ENCODE peak calls at places on chromosomes 2 and 18, in seven cellular contexts. One of them, this sample, is unnamed.

GRCh38 chr18:72544092-72544886 is at the start of gene CBLN2:
- DNase-seq in fibroblast of the aortic adventitia: peak; percentile 56
- DNase-seq in fibroblast of mammary gland: peak; percentile 51
- DNase-seq in GM23338: peak; percentile 77
- DNase-seq in pancreas: peak; percentile 79
- DNase-seq in brain microvascular endothelial cell: peak; percentile 23
- DNase-seq in heart right ventricle: peak; percentile 16
- DNase-seq in this sample: peak; percentile 80

GRCh38 chr2:201580486-201580885 is 62.8 kb downstream of the TMEM237 start:
- DNase-seq in fibroblast of the aortic adventitia: peak; percentile 90
- DNase-seq in fibroblast of mammary gland: peak; percentile 86
- DNase-seq in GM23338: no peak
- DNase-seq in pancreas: no peak
- DNase-seq in brain microvascular endothelial cell: peak; percentile 72
- DNase-seq in heart right ventricle: no peak
- DNase-seq in this sample: peak; percentile 96

GRCh38 chr2:46379213-46380037 is 82.2 kb downstream of the EPAS1 start:
- DNase-seq in fibroblast of the aortic adventitia: peak; percentile 75
- DNase-seq in fibroblast of mammary gland: no peak
- DNase-seq in GM23338: no peak
- DNase-seq in pancreas: no peak
- DNase-seq in brain microvascular endothelial cell: no peak
- DNase-seq in heart right ventricle: no peak
- DNase-seq in this sample: peak; percentile 45

GRCh38 chr2:199261221-199261620 is 196.5 kb downstream of the SATB2 start:
- DNase-seq in fibroblast of the aortic adventitia: peak; percentile 95
- DNase-seq in fibroblast of mammary gland: peak; percentile 96
- DNase-seq in GM23338: no peak
- DNase-seq in pancreas: no peak
- DNase-seq in brain microvascular endothelial cell: peak; percentile 15
- DNase-seq in heart right ventricle: no peak
- DNase-seq in this sample: peak; percentile 73

GRCh38 chr2:172516299-172516698 is 39.6 kb upstream of the PDK1 start:
- DNase-seq in fibroblast of the aortic adventitia: peak; percentile 49
- DNase-seq in fibroblast of mammary gland: peak; percentile 85
- DNase-seq in GM23338: no peak
- DNase-seq in pancreas: no peak
- DNase-seq in brain microvascular endothelial cell: peak; percentile 54
- DNase-seq in heart right ventricle: no peak
- DNase-seq in this sample: peak; percentile 61

GRCh38 chr2:179264238-179265081 is at the start of gene SESTD1:
- DNase-seq in fibroblast of the aortic adventitia: no peak
- DNase-seq in fibroblast of mammary gland: peak; percentile 28
- DNase-seq in GM23338: peak; percentile 74
- DNase-seq in pancreas: peak; percentile 88
- DNase-seq in brain microvascular endothelial cell: no peak
- DNase-seq in heart right ventricle: peak; percentile 71
- DNase-seq in this sample: peak; percentile 34

GRCh38 chr18:59729781-59730180 is 32.6 kb upstream of the CCBE1 start:
- DNase-seq in fibroblast of the aortic adventitia: no peak
- DNase-seq in fibroblast of mammary gland: no peak
- DNase-seq in GM23338: no peak
- DNase-seq in pancreas: no peak
- DNase-seq in brain microvascular endothelial cell: no peak
- DNase-seq in heart right ventricle: no peak
- DNase-seq in this sample: no peak

GRCh38 chr18:57438669-57439616 is 3.8 kb downstream of the ONECUT2 start:
- DNase-seq in fibroblast of the aortic adventitia: no peak
- DNase-seq in fibroblast of mammary gland: no peak
- DNase-seq in GM23338: peak; percentile 12
- DNase-seq in pancreas: no peak
- DNase-seq in brain microvascular endothelial cell: no peak
- DNase-seq in heart right ventricle: no peak
- DNase-seq in this sample: no peak

GRCh38 chr18:5662586-5663090 is 118.8 kb upstream of the EPB41L3 start:
- DNase-seq in fibroblast of the aortic adventitia: no peak
- DNase-seq in fibroblast of mammary gland: no peak
- DNase-seq in GM23338: no peak
- DNase-seq in pancreas: no peak
- DNase-seq in brain microvascular endothelial cell: no peak
- DNase-seq in heart right ventricle: no peak
- DNase-seq in this sample: no peak

GRCh38 chr2:43224131-43224570 is 2.3 kb downstream of the ZFP36L2 start:
- DNase-seq in fibroblast of the aortic adventitia: peak; percentile 75
- DNase-seq in fibroblast of mammary gland: peak; percentile 53
- DNase-seq in GM23338: peak; percentile 85
- DNase-seq in pancreas: peak; percentile 81
- DNase-seq in brain microvascular endothelial cell: peak; percentile 55
- DNase-seq in heart right ventricle: peak; percentile 76
- DNase-seq in this sample: peak; percentile 82

GRCh38 chr2:3302751-3303582 is 74.7 kb downstream of the EIPR1 start:
- DNase-seq in fibroblast of the aortic adventitia: no peak
- DNase-seq in fibroblast of mammary gland: no peak
- DNase-seq in GM23338: no peak
- DNase-seq in pancreas: peak; percentile 59
- DNase-seq in brain microvascular endothelial cell: no peak
- DNase-seq in heart right ventricle: no peak
- DNase-seq in this sample: no peak

GRCh38 chr2:182587831-182588230 is 128.2 kb upstream of the DNAJC10 start:
- DNase-seq in fibroblast of the aortic adventitia: peak; percentile 89
- DNase-seq in fibroblast of mammary gland: peak; percentile 91
- DNase-seq in GM23338: no peak
- DNase-seq in pancreas: no peak
- DNase-seq in brain microvascular endothelial cell: peak; percentile 34
- DNase-seq in heart right ventricle: no peak
- DNase-seq in this sample: peak; percentile 93

GRCh38 chr2:160836755-160837154 is 323.5 kb upstream of the TANK start:
- DNase-seq in fibroblast of the aortic adventitia: peak; percentile 97
- DNase-seq in fibroblast of mammary gland: peak; percentile 89
- DNase-seq in GM23338: no peak
- DNase-seq in pancreas: no peak
- DNase-seq in brain microvascular endothelial cell: peak; percentile 91
- DNase-seq in heart right ventricle: no peak
- DNase-seq in this sample: peak; percentile 94

GRCh38 chr18:4636957-4637356 is 181.8 kb upstream of the DLGAP1 start:
- DNase-seq in fibroblast of the aortic adventitia: no peak
- DNase-seq in fibroblast of mammary gland: no peak
- DNase-seq in GM23338: no peak
- DNase-seq in pancreas: no peak
- DNase-seq in brain microvascular endothelial cell: no peak
- DNase-seq in heart right ventricle: no peak
- DNase-seq in this sample: no peak

GRCh38 chr2:231908584-231908983 is 17.6 kb downstream of the NPPC start:
- DNase-seq in fibroblast of the aortic adventitia: no peak
- DNase-seq in fibroblast of mammary gland: no peak
- DNase-seq in GM23338: no peak
- DNase-seq in pancreas: no peak
- DNase-seq in brain microvascular endothelial cell: no peak
- DNase-seq in heart right ventricle: no peak
- DNase-seq in this sample: no peak

GRCh38 chr2:68764781-68765385 is 30.3 kb downstream of the ARHGAP25 start:
- DNase-seq in fibroblast of the aortic adventitia: peak; percentile 27
- DNase-seq in fibroblast of mammary gland: no peak
- DNase-seq in GM23338: peak; percentile 35
- DNase-seq in pancreas: no peak
- DNase-seq in brain microvascular endothelial cell: no peak
- DNase-seq in heart right ventricle: no peak
- DNase-seq in this sample: no peak

GRCh38 chr2:68767031-68767961 is 32.7 kb downstream of the ARHGAP25 start:
- DNase-seq in fibroblast of the aortic adventitia: no peak
- DNase-seq in fibroblast of mammary gland: no peak
- DNase-seq in GM23338: no peak
- DNase-seq in pancreas: no peak
- DNase-seq in brain microvascular endothelial cell: no peak
- DNase-seq in heart right ventricle: no peak
- DNase-seq in this sample: no peak

GRCh38 chr2:68766378-68766845 is 31.8 kb downstream of the ARHGAP25 start:
- DNase-seq in fibroblast of the aortic adventitia: no peak
- DNase-seq in fibroblast of mammary gland: no peak
- DNase-seq in GM23338: no peak
- DNase-seq in pancreas: no peak
- DNase-seq in brain microvascular endothelial cell: peak; percentile 26
- DNase-seq in heart right ventricle: no peak
- DNase-seq in this sample: peak; percentile 97

GRCh38 chr2:68764041-68764780 is 29.6 kb downstream of the ARHGAP25 start:
- DNase-seq in fibroblast of the aortic adventitia: no peak
- DNase-seq in fibroblast of mammary gland: peak; percentile 15
- DNase-seq in GM23338: no peak
- DNase-seq in pancreas: no peak
- DNase-seq in brain microvascular endothelial cell: no peak
- DNase-seq in heart right ventricle: no peak
- DNase-seq in this sample: no peak

GRCh38 chr2:68765739-68766377 is 31.2 kb downstream of the ARHGAP25 start:
- DNase-seq in fibroblast of the aortic adventitia: no peak
- DNase-seq in fibroblast of mammary gland: peak; percentile 26
- DNase-seq in GM23338: peak; percentile 57
- DNase-seq in pancreas: no peak
- DNase-seq in brain microvascular endothelial cell: peak; percentile 11
- DNase-seq in heart right ventricle: no peak
- DNase-seq in this sample: peak; percentile 36
- H3K4me3 ChIP-seq in fibroblast of the aortic adventitia: no peak overlapping the region
- H3K4me3 ChIP-seq in fibroblast of mammary gland: no peak overlapping the region
- H3K4me3 ChIP-seq in GM23338: no peak overlapping the region
- H3K4me3 ChIP-seq in pancreas: no peak overlapping the region
- H3K4me3 ChIP-seq in brain microvascular endothelial cell: no peak overlapping the region
- H3K4me3 ChIP-seq in heart right ventricle: no peak overlapping the region
- H3K4me3 ChIP-seq in this sample: no peak overlapping the region

GRCh38 chr2:226793615-226794014 is 6.0 kb downstream of the IRS1 start:
- DNase-seq in fibroblast of the aortic adventitia: peak; percentile 42
- DNase-seq in fibroblast of mammary gland: peak; percentile 60
- DNase-seq in GM23338: no peak
- DNase-seq in pancreas: no peak
- DNase-seq in brain microvascular endothelial cell: no peak
- DNase-seq in heart right ventricle: no peak
- DNase-seq in this sample: peak; percentile 42

GRCh38 chr2:226795281-226796011 is 4.2 kb downstream of the IRS1 start:
- DNase-seq in fibroblast of the aortic adventitia: no peak
- DNase-seq in fibroblast of mammary gland: peak; percentile 63
- DNase-seq in GM23338: no peak
- DNase-seq in pancreas: peak; percentile 62
- DNase-seq in brain microvascular endothelial cell: no peak
- DNase-seq in heart right ventricle: peak; percentile 10
- DNase-seq in this sample: peak; percentile 22

GRCh38 chr2:226796012-226796839 is 3.4 kb downstream of the IRS1 start:
- DNase-seq in fibroblast of the aortic adventitia: no peak
- DNase-seq in fibroblast of mammary gland: no peak
- DNase-seq in GM23338: no peak
- DNase-seq in pancreas: peak; percentile 60
- DNase-seq in brain microvascular endothelial cell: no peak
- DNase-seq in heart right ventricle: no peak
- DNase-seq in this sample: peak; percentile 17

GRCh38 chr2:226794077-226794670 is 5.4 kb downstream of the IRS1 start:
- DNase-seq in fibroblast of the aortic adventitia: peak; percentile 53
- DNase-seq in fibroblast of mammary gland: peak; percentile 51
- DNase-seq in GM23338: no peak
- DNase-seq in pancreas: no peak
- DNase-seq in brain microvascular endothelial cell: no peak
- DNase-seq in heart right ventricle: no peak
- DNase-seq in this sample: peak; percentile 57

GRCh38 chr2:226794751-226795171 is 4.9 kb downstream of the IRS1 start:
- DNase-seq in fibroblast of the aortic adventitia: peak; percentile 77
- DNase-seq in fibroblast of mammary gland: peak; percentile 89
- DNase-seq in GM23338: peak; percentile 43
- DNase-seq in pancreas: no peak
- DNase-seq in brain microvascular endothelial cell: peak; percentile 57
- DNase-seq in heart right ventricle: peak; percentile 17
- DNase-seq in this sample: peak; percentile 86
- TF ChIP-seq CTCF in fibroblast of the aortic adventitia: no peak
- TF ChIP-seq CTCF in fibroblast of mammary gland: no peak
- TF ChIP-seq CTCF in GM23338: no peak
- TF ChIP-seq CTCF in pancreas: no peak
- TF ChIP-seq CTCF in brain microvascular endothelial cell: peak; percentile 25
- TF ChIP-seq CTCF in heart right ventricle: no peak
- TF ChIP-seq CTCF in this sample: peak; percentile 25

GRCh38 chr2:218293715-218294429 is 1.6 kb upstream of the TMBIM1 start:
- DNase-seq in fibroblast of the aortic adventitia: no peak
- DNase-seq in fibroblast of mammary gland: no peak
- DNase-seq in GM23338: no peak
- DNase-seq in pancreas: no peak
- DNase-seq in brain microvascular endothelial cell: no peak
- DNase-seq in heart right ventricle: no peak
- DNase-seq in this sample: no peak

GRCh38 chr2:218291934-218292699 is at the start of gene TMBIM1:
- DNase-seq in fibroblast of the aortic adventitia: peak; percentile 66
- DNase-seq in fibroblast of mammary gland: peak; percentile 61
- DNase-seq in GM23338: peak; percentile 86
- DNase-seq in pancreas: peak; percentile 94
- DNase-seq in brain microvascular endothelial cell: peak; percentile 59
- DNase-seq in heart right ventricle: peak; percentile 74
- DNase-seq in this sample: peak; percentile 78

GRCh38 chr2:218294430-218294999 is 2.2 kb upstream of the TMBIM1 start:
- DNase-seq in fibroblast of the aortic adventitia: no peak
- DNase-seq in fibroblast of mammary gland: no peak
- DNase-seq in GM23338: no peak
- DNase-seq in pancreas: no peak
- DNase-seq in brain microvascular endothelial cell: no peak
- DNase-seq in heart right ventricle: no peak
- DNase-seq in this sample: no peak

GRCh38 chr2:218291318-218291933 is 877 bp downstream of the TMBIM1 start:
- DNase-seq in fibroblast of the aortic adventitia: peak; percentile 39
- DNase-seq in fibroblast of mammary gland: peak; percentile 43
- DNase-seq in GM23338: no peak
- DNase-seq in pancreas: no peak
- DNase-seq in brain microvascular endothelial cell: no peak
- DNase-seq in heart right ventricle: peak; percentile 42
- DNase-seq in this sample: peak; percentile 43

DNA sequence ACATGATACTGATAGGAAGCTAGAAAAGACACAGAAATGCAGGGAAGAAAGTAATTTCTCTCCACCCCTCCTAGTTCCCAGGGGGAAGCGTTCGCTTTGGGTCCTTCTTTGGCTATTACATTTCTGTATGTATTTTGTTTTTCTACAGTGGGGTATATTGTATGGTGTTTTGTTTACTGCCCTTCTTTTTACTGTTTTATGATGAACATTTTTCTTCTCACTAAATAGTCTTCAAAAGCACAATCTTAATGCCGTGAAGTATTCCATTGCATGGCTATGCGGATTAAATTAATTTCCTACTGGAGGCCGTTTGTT is 354 bp upstream of the TMBIM1 start:
- DNase-seq in fibroblast of the aortic adventitia: no peak
- DNase-seq in fibroblast of mammary gland: no peak
- DNase-seq in GM23338: no peak
- DNase-seq in pancreas: no peak
- DNase-seq in brain microvascular endothelial cell: no peak
- DNase-seq in heart right ventricle: no peak
- DNase-seq in this sample: no peak
- H3K4me3 ChIP-seq in fibroblast of the aortic adventitia: peak overlapping the region; percentile 58
- H3K4me3 ChIP-seq in fibroblast of mammary gland: peak overlapping the region; percentile 44
- H3K4me3 ChIP-seq in GM23338: peak overlapping the region; percentile 83
- H3K4me3 ChIP-seq in pancreas: peak overlapping the region; percentile 91
- H3K4me3 ChIP-seq in brain microvascular endothelial cell: peak overlapping the region; percentile 35
- H3K4me3 ChIP-seq in heart right ventricle: peak overlapping the region; percentile 98
- H3K4me3 ChIP-seq in this sample: peak overlapping the region; percentile 87

DNA sequence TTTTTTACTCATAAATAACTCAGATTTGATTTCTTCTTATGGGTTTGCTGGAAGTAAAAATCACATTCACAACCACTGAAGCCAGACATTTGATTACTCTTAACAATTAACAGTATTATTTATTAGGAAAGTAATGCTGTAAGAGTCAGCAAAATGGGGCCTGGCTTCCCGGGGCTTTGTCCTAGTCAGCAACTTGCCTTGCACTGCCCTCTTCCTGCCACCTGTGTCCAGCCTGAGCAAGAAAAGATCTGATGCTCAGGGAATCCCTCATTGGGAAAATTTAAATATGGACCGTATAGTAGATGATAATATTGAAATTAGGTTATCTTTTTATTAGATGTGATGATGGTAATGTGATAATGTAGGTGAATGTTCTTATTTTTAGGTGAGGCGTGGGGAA is 30.8 kb upstream of the ACYP2 start:
- DNase-seq in fibroblast of the aortic adventitia: no peak
- DNase-seq in fibroblast of mammary gland: peak; percentile 29
- DNase-seq in GM23338: peak; percentile 24
- DNase-seq in pancreas: no peak
- DNase-seq in brain microvascular endothelial cell: peak; percentile 11
- DNase-seq in heart right ventricle: no peak
- DNase-seq in this sample: peak; percentile 52
- TF ChIP-seq CTCF in fibroblast of the aortic adventitia: peak; percentile 34
- TF ChIP-seq CTCF in fibroblast of mammary gland: peak; percentile 41
- TF ChIP-seq CTCF in GM23338: peak; percentile 60
- TF ChIP-seq CTCF in pancreas: no peak
- TF ChIP-seq CTCF in brain microvascular endothelial cell: peak; percentile 69
- TF ChIP-seq CTCF in heart right ventricle: peak; percentile 22
- TF ChIP-seq CTCF in this sample: peak; percentile 62